ENCODE peak calls at places on chromosomes 7 and 10, in seven cellular contexts. H is HEK293T, M is WTC11, Q is HCT116, T is H1, K is HepG2, V is K562. R is an unnamed sample.

GRCh38 chr7:27647052-27647451 is 15.6 kb downstream of the HIBADH start:
- DNase-seq in H (no peak), M (no peak), Q (peak; percentile 47), T (no peak), K (no peak), V (no peak), R (no peak)

GRCh38 chr7:155084989-155085388 is 14.9 kb downstream of the HTR5A start:
- DNase-seq in H (no peak), M (no peak), Q (no peak), T (no peak), K (no peak), V (no peak), R (no peak)

GRCh38 chr7:137591444-137591843 is 247.9 kb upstream of the PTN start:
- DNase-seq in H (no peak), M (no peak), Q (no peak), T (no peak), K (no peak), V (peak; percentile 7), R (no peak)

GRCh38 chr10:104325436-104326430 is 12.5 kb downstream of the ITPRIP start:
- DNase-seq in H (no peak), M (no peak), Q (no peak), T (no peak), K (no peak), V (no peak), R (no peak)

GRCh38 chr10:12615296-12616220 is 266.2 kb downstream of the CAMK1D start:
- DNase-seq in H (no peak), M (no peak), Q (no peak), T (no peak), K (no peak), V (no peak), R (no peak)

GRCh38 chr7:12162420-12163113 is 48.5 kb upstream of the TMEM106B start:
- DNase-seq in H (no peak), M (no peak), Q (no peak), T (no peak), K (no peak), V (no peak), R (no peak)

GRCh38 chr10:102555781-102556328 is 52.1 kb downstream of the SUFU start:
- DNase-seq in H (no peak), M (no peak), Q (no peak), T (no peak), K (no peak), V (no peak), R (no peak)

GRCh38 chr10:79487296-79488194 is 24.8 kb upstream of the EIF5AL1 start:
- DNase-seq in H (peak; percentile 87), M (peak; percentile 86), Q (peak; percentile 81), T (peak; percentile 80), K (peak; percentile 61), V (peak; percentile 83), R (no peak)

GRCh38 chr10:665579-666091 is 23.8 kb downstream of the DIP2C start:
- DNase-seq in H (peak; percentile 75), M (no peak), Q (no peak), T (no peak), K (no peak), V (no peak), R (no peak)
- TF ChIP-seq SP1 in H (no peak), M (no peak), Q (no peak), T (no peak), K (no peak), V (no peak), R (no peak)

DNA sequence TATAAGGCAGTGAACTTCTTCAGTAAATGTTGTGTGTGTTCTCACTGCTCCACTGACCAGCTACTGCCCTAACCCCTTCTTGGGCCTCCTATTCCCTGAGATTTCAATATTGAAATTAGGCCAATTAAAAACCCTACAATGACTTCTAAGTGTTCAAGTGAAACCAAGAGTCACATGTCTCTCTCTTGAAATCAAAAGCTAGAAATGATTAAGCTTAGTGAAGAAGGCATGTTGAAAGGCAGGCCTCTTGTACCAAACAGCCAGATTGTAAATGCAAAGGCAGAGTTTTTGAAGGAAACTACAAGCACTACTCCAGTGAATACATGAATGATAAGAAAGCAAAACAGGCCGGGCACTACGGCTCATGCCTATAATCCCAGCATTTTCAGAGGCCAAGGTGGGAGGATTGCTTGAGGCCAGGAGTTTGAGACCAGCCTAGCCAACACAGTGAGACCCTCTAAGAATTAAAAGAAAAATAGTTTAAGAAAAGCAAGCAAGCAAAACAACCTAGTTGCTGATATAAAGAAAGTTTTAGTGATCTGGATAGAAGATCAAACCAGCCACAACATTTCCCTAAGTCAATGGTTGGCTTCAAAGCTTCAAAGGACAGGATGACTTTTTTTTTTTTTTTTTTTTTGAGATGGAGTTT is 22.3 kb downstream of the BRAF start:
- DNase-seq in H (no peak), M (no peak), Q (no peak), T (no peak), K (no peak), V (no peak), R (peak; percentile 48)
- TF ChIP-seq SP1 in H (no peak), M (no peak), Q (no peak), T (no peak), K (no peak), V (no peak), R (no peak)

GRCh38 chr7:107879400-107880035 is 11.5 kb upstream of the DLD start:
- DNase-seq in H (peak; percentile 50), M (no peak), Q (peak; percentile 52), T (no peak), K (peak; percentile 49), V (peak; percentile 78), R (no peak)
- TF ChIP-seq SP1 in H (no peak), M (peak; percentile 16), Q (no peak), T (no peak), K (no peak), V (no peak), R (no peak)

GRCh38 chr10:1093696-1094095 is 37.5 kb downstream of the WDR37 start:
- DNase-seq in H (no peak), M (no peak), Q (no peak), T (no peak), K (no peak), V (no peak), R (no peak)
- TF ChIP-seq SP1 in H (no peak), M (no peak), Q (no peak), T (no peak), K (no peak), V (no peak), R (no peak)

GRCh38 chr10:125206618-125207017 is 46.3 kb upstream of the CTBP2 start:
- DNase-seq in H (no peak), M (no peak), Q (no peak), T (no peak), K (no peak), V (no peak), R (no peak)

GRCh38 chr10:125212150-125212809 is 51.9 kb upstream of the CTBP2 start:
- DNase-seq in H (no peak), M (no peak), Q (no peak), T (no peak), K (no peak), V (no peak), R (no peak)

GRCh38 chr10:125208854-125209545 is 48.6 kb upstream of the CTBP2 start:
- DNase-seq in H (no peak), M (no peak), Q (no peak), T (no peak), K (no peak), V (no peak), R (no peak)

GRCh38 chr10:125213541-125214282 is 53.3 kb upstream of the CTBP2 start:
- DNase-seq in H (no peak), M (no peak), Q (no peak), T (no peak), K (no peak), V (no peak), R (no peak)

DNA sequence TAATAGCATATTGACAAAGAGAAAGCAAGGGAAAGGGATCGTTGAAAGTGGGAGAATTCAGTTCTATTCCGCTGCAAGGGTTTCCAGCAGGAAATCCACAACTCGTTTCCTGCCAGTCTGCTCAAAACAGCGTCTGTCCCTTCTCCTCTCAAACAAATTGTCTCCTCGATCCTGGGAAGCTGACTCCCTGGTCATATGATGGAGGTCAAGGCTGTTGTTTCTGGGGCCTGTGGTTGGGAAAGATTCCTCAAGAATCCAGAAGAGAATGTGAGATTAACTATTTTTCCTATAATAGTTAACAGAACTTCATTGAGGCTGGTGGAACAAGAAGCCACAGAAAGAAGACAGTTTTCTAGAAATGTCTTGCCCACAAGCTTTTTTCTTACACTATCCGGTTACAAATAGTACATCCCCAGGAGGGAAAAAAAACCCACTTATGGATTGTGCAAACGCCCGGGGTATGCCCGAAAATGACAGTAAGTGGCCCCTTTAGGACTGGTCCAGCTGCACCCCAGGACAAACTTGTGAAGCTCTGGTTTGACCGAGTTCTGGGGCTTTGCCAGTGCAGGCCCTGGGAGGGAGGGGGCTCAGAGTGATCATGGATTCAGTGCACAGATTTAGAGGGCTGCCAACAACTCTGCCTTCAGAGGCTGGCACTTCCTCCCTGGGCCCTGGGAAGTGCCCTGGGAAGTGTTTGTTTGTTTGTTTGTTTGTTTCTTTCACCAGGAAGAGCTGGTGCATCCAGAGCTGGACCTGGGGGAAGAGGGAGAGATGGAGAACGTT is 49.4 kb upstream of the CTBP2 start:
- DNase-seq in H (no peak), M (no peak), Q (no peak), T (no peak), K (no peak), V (no peak), R (no peak)
- TF ChIP-seq SP1 in H (no peak), M (no peak), Q (no peak), T (no peak), K (no peak), V (no peak), R (no peak)

GRCh38 chr7:37212526-37212925 is 236.1 kb downstream of the ELMO1 start:
- DNase-seq in H (no peak), M (no peak), Q (no peak), T (no peak), K (no peak), V (no peak), R (no peak)
- TF ChIP-seq SP1 in H (no peak), M (no peak), Q (no peak), T (no peak), K (no peak), V (no peak), R (no peak)

GRCh38 chr7:1646957-1647891 is 22.9 kb upstream of the ELFN1 start:
- DNase-seq in H (no peak), M (no peak), Q (no peak), T (no peak), K (no peak), V (no peak), R (no peak)
- TF ChIP-seq SP1 in H (no peak), M (no peak), Q (no peak), T (no peak), K (no peak), V (no peak), R (no peak)

GRCh38 chr10:6722616-6723004 is 142.5 kb upstream of the PRKCQ start:
- DNase-seq in H (no peak), M (no peak), Q (peak; percentile 16), T (no peak), K (no peak), V (no peak), R (no peak)

GRCh38 chr10:6721964-6722615 is 142.0 kb upstream of the PRKCQ start:
- DNase-seq in H (no peak), M (no peak), Q (peak; percentile 62), T (no peak), K (no peak), V (no peak), R (no peak)

GRCh38 chr10:6716521-6716920 is 136.4 kb upstream of the PRKCQ start:
- DNase-seq in H (no peak), M (no peak), Q (no peak), T (no peak), K (no peak), V (no peak), R (no peak)

GRCh38 chr10:6726924-6727323 is 146.8 kb upstream of the PRKCQ start:
- DNase-seq in H (no peak), M (no peak), Q (no peak), T (no peak), K (no peak), V (no peak), R (no peak)

GRCh38 chr10:6721480-6721879 is 141.4 kb upstream of the PRKCQ start:
- DNase-seq in H (no peak), M (no peak), Q (peak; percentile 37), T (no peak), K (no peak), V (no peak), R (no peak)
- TF ChIP-seq SP1 in H (no peak), M (no peak), Q (peak; percentile 23), T (no peak), K (no peak), V (no peak), R (no peak)

R was measured in GM12878.